ENCODE peak calls at places on chromosomes 7 and 10, in nine cellular contexts. U is AG04450; E is H1; Q is kidney; K is Peyer's patch; S is GM23248; V is heart right ventricle; X is WERI-Rb-1; Z is CD8-positive, alpha-beta T cell. P is an unnamed sample.
A peak's percentile ranks its signal among the peaks of the same experiment; 100 is the strongest.

GRCh38 chr10:31851216-31851615 is 77.4 kb downstream of the ARHGAP12 start:
- DNase-seq in U (no peak), E (no peak), Q (no peak), K (no peak), S (no peak), V (no peak), X (no peak), Z (no peak), P (no peak)

GRCh38 chr7:28315565-28316420 is 96.5 kb upstream of the CREB5 start:
- DNase-seq in U (no peak), E (no peak), Q (no peak), K (no peak), S (peak; percentile 54), V (no peak), X (no peak), Z (no peak), P (no peak)

GRCh38 chr10:86363833-86364511 is 2.6 kb downstream of the GRID1 start:
- DNase-seq in U (no peak), E (no peak), Q (peak; percentile 59), K (no peak), S (no peak), V (no peak), X (peak; percentile 42), Z (no peak), P (no peak)

GRCh38 chr10:70481831-70482530 is 3.4 kb downstream of the PALD1 start:
- DNase-seq in U (no peak), E (no peak), Q (peak; percentile 88), K (no peak), S (no peak), V (peak; percentile 87), X (no peak), Z (no peak), P (no peak)

GRCh38 chr7:157439761-157440160 is 103.0 kb downstream of the DNAJB6 start:
- DNase-seq in U (no peak), E (no peak), Q (peak; percentile 4), K (no peak), S (no peak), V (no peak), X (no peak), Z (no peak), P (no peak)

GRCh38 chr7:118148930-118149329 is 35.0 kb upstream of the LSM8 start:
- DNase-seq in U (no peak), E (no peak), Q (no peak), K (no peak), S (peak; percentile 71), V (no peak), X (peak; percentile 13), Z (no peak), P (no peak)

GRCh38 chr10:100223879-100224278 is 5.5 kb downstream of the CHUK start:
- DNase-seq in U (no peak), E (no peak), Q (no peak), K (no peak), S (no peak), V (no peak), X (no peak), Z (no peak), P (no peak)

GRCh38 chr10:70677016-70677415 is 4.7 kb downstream of the ADAMTS14 start:
- DNase-seq in U (no peak), E (no peak), Q (no peak), K (no peak), S (no peak), V (no peak), X (no peak), Z (no peak), P (no peak)

GRCh38 chr10:103889121-103889720 is 28.8 kb downstream of the STN1 start:
- DNase-seq in U (no peak), E (no peak), Q (no peak), K (no peak), S (no peak), V (no peak), X (no peak), Z (no peak), P (no peak)

DNA sequence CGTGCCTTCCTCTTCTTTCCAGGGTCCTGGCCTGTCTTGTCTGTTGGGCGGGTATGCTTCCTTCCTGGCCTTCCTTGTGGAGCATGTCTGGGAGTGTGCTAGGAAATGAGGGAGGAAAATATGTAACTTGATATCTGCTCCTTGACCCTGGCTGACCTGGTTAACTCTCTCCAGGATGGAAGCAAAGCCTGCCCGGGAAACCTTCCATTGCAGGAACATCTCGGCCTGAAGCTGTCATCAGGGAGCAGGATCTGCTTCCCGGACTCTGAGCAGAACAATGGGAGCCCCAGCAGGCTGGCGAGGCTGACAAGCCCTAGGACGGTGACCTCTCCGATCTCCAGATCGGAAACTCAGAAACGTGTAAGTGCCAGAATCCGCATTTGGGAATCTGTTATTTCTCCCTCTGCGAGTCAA is 340.3 kb downstream of the FRMD4A start:
- DNase-seq in U (no peak), E (no peak), Q (no peak), K (no peak), S (peak; percentile 42), V (peak; percentile 59), X (no peak), Z (no peak), P (no peak)
- H3K27ac ChIP-seq in U (no peak overlapping the region), E (no peak overlapping the region), Q (peak overlapping the region; percentile 55), K (no peak overlapping the region), S (peak overlapping the region; percentile 10), V (peak overlapping the region; percentile 93), X (no peak overlapping the region), Z (no peak overlapping the region), P (peak overlapping the region; percentile 85)

GRCh38 chr10:79314761-79315601 is 32.3 kb upstream of the PPIF start:
- DNase-seq in U (no peak), E (no peak), Q (no peak), K (no peak), S (peak; percentile 27), V (no peak), X (no peak), Z (no peak), P (no peak)

GRCh38 chr10:79318369-79318768 is 28.9 kb upstream of the PPIF start:
- DNase-seq in U (no peak), E (no peak), Q (peak; percentile 48), K (no peak), S (no peak), V (no peak), X (no peak), Z (no peak), P (no peak)

GRCh38 chr10:79319372-79319771 is 27.9 kb upstream of the PPIF start:
- DNase-seq in U (no peak), E (no peak), Q (peak; percentile 39), K (no peak), S (no peak), V (no peak), X (no peak), Z (no peak), P (no peak)

GRCh38 chr10:79315602-79315920 is 31.7 kb upstream of the PPIF start:
- DNase-seq in U (no peak), E (no peak), Q (no peak), K (no peak), S (no peak), V (no peak), X (no peak), Z (no peak), P (no peak)

DNA sequence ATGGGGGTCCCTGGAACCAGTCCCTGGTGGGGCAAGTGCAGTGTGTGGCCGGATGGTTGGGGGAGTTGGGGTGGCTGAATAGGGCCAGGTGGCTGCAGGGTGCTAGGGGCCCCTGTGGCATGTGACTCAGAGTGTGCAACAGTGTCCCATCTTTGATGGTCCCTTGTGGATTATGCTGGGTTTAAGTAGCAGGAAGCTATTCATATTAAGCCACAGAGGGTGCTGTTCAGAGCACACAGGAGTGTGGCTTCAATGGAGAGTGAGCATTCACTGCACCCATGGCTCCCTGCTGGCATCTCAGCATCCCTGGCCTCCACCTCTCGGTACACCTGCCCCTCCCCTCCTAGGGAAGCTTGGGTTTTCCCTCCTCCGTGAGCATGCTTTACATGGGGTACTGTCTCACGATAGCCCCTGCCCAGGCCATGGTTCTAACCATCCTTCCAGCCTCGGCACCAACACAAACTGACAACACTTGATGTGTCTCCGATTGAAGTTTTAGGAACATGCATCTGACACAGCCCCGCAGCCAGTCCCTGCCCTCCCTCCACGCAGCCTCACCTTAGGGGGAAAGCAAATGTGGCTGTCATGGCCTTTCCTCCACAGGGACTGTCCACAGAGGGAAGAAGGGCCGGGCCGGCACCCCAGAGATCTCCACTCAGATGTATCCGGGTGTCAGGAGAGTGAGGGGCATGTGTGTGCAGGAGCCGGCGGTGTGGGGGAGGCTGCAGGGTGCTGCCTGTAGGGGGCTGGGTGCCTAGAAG is 30.4 kb upstream of the PPIF start:
- DNase-seq in U (no peak), E (no peak), Q (no peak), K (peak; percentile 44), S (peak; percentile 42), V (no peak), X (no peak), Z (no peak), P (no peak)
- H3K4me3 ChIP-seq in U (no peak overlapping the region), E (no peak overlapping the region), Q (no peak overlapping the region), K (no peak overlapping the region), S (peak overlapping the region; percentile 21), V (no peak overlapping the region), X (no peak overlapping the region), Z (peak overlapping the region; percentile 1), P (no peak overlapping the region)

GRCh38 chr10:34380816-34381215 is 434.3 kb downstream of the PARD3 start:
- DNase-seq in U (no peak), E (no peak), Q (no peak), K (no peak), S (no peak), V (no peak), X (no peak), Z (no peak), P (no peak)

GRCh38 chr10:34386911-34387310 is 428.2 kb downstream of the PARD3 start:
- DNase-seq in U (no peak), E (no peak), Q (no peak), K (no peak), S (no peak), V (no peak), X (no peak), Z (no peak), P (no peak)

GRCh38 chr10:34384363-34384762 is 430.7 kb downstream of the PARD3 start:
- DNase-seq in U (no peak), E (no peak), Q (no peak), K (no peak), S (no peak), V (no peak), X (no peak), Z (no peak), P (no peak)
- H3K27ac ChIP-seq in U (no peak overlapping the region), E (no peak overlapping the region), Q (no peak overlapping the region), K (no peak overlapping the region), S (no peak overlapping the region), V (no peak overlapping the region), X (no peak overlapping the region), Z (no peak overlapping the region), P (no peak overlapping the region)

DNA sequence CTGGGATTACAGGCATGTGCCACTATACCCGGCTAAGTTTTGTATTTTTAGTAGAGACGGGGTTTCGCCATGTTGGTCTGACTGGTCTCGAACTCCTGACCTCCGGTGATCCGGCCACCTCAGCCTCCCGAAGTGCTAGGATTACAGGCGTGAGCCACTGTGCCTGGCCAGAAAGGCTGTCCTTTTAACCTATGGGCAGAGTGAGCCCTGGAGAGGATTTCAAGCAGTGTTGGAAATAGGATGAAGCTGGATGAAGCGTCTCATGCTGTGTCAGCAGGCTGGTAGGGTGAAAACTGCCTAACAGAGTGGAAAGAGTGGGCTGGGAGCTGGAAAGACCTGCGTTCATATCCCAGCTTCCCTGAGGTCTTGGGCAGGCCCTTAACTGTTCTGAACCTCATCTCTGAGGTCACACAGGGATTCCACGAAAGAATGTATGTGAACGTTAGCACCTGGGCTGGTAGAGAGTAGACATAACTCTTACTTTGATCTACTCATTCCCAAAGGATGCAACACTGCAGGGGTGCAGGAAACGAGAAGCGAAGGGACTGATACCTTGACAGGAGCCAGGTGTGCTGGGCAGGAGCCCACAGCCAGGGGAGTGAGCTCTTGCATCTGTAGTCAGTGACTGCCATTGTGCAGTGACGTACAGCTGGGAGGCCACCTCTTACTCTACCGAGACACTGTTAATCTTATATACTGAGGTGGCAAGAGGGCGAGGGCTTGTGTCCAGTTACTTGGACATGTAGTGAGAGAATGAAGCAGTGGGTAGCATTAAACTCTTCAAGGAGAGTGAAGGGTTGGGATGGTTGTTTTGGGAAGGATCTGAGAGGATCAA is 34.2 kb downstream of the WBP1L start:
- DNase-seq in U (no peak), E (no peak), Q (no peak), K (no peak), S (no peak), V (no peak), X (peak; percentile 69), Z (no peak), P (no peak)
- H3K4me3 ChIP-seq in U (no peak overlapping the region), E (no peak overlapping the region), Q (no peak overlapping the region), K (no peak overlapping the region), S (no peak overlapping the region), V (peak overlapping the region; percentile 47), X (peak overlapping the region; percentile 5), Z (no peak overlapping the region), P (no peak overlapping the region)

P was measured in esophagus squamous epithelium.